ENCODE peak calls at places on chromosomes 6 and 20, in seven cellular contexts. Q is ovary; M is Peyer's patch; U is H9; O is tibial artery; B is AG10803; T is CD4-positive, alpha-beta T cell. V is an unnamed sample.
A peak's percentile ranks its signal among the peaks of the same experiment; 100 is the strongest.

GRCh38 chr6:37938909-37939308 is 119.4 kb downstream of the ZFAND3 start:
- DNase-seq in Q (no peak), M (no peak), U (no peak), O (no peak), B (peak; percentile 46), T (no peak), V (no peak)

GRCh38 chr6:44676826-44677433 is 289.4 kb downstream of the CDC5L start:
- DNase-seq in Q (no peak), M (no peak), U (peak; percentile 13), O (no peak), B (no peak), T (no peak), V (no peak)

GRCh38 chr6:62150048-62150663 is 135.9 kb downstream of the KHDRBS2 start:
- DNase-seq in Q (no peak), M (no peak), U (peak; percentile 30), O (no peak), B (peak; percentile 30), T (no peak), V (no peak)

GRCh38 chr20:59787186-59787890 is 146.1 kb downstream of the SYCP2 start:
- DNase-seq in Q (no peak), M (no peak), U (peak; percentile 18), O (no peak), B (no peak), T (no peak), V (no peak)

GRCh38 chr6:166541876-166542579 is 44.5 kb downstream of the RAMACL start:
- DNase-seq in Q (no peak), M (no peak), U (no peak), O (no peak), B (no peak), T (no peak), V (no peak)

GRCh38 chr6:130233332-130233731 is 10.6 kb upstream of the SAMD3 start:
- DNase-seq in Q (no peak), M (no peak), U (no peak), O (no peak), B (peak; percentile 45), T (no peak), V (no peak)

GRCh38 chr20:20706285-20706684 is 6.2 kb downstream of the RALGAPA2 start:
- DNase-seq in Q (no peak), M (no peak), U (no peak), O (no peak), B (no peak), T (no peak), V (no peak)

GRCh38 chr6:138431276-138432062 is 27.4 kb downstream of the HEBP2 start:
- DNase-seq in Q (no peak), M (no peak), U (no peak), O (no peak), B (no peak), T (no peak), V (peak; percentile 65)

GRCh38 chr6:157527471-157527907 is 146.5 kb downstream of the ZDHHC14 start:
- DNase-seq in Q (peak; percentile 27), M (no peak), U (no peak), O (peak; percentile 61), B (no peak), T (no peak), V (no peak)

GRCh38 chr6:82246802-82247633 is 526 bp downstream of the IBTK start:
- DNase-seq in Q (peak; percentile 46), M (no peak), U (peak; percentile 72), O (peak; percentile 58), B (peak; percentile 53), T (no peak), V (peak; percentile 51)

GRCh38 chr20:55253765-55254164 is 751.6 kb downstream of the CBLN4 start:
- DNase-seq in Q (no peak), M (no peak), U (no peak), O (no peak), B (no peak), T (no peak), V (no peak)

GRCh38 chr20:41616228-41616627 is 1.9 kb downstream of the CHD6 start:
- DNase-seq in Q (no peak), M (no peak), U (no peak), O (no peak), B (peak; percentile 67), T (no peak), V (no peak)

GRCh38 chr6:168031411-168032382 is 34.2 kb downstream of the KIF25 start:
- DNase-seq in Q (no peak), M (no peak), U (no peak), O (no peak), B (peak; percentile 81), T (no peak), V (no peak)

GRCh38 chr6:33587529-33588215 is 7.6 kb upstream of the BAK1 start:
- DNase-seq in Q (no peak), M (no peak), U (no peak), O (no peak), B (no peak), T (no peak), V (no peak)

GRCh38 chr6:25302156-25302555 is 23.0 kb downstream of the CARMIL1 start:
- DNase-seq in Q (no peak), M (no peak), U (no peak), O (no peak), B (peak; percentile 23), T (no peak), V (no peak)

GRCh38 chr6:75285156-75285639 is 606 bp upstream of the TMEM30A start:
- DNase-seq in Q (no peak), M (no peak), U (no peak), O (no peak), B (no peak), T (no peak), V (no peak)

GRCh38 chr6:158284340-158285210 is 27.7 kb upstream of the TULP4 start:
- DNase-seq in Q (no peak), M (no peak), U (peak; percentile 51), O (no peak), B (peak; percentile 78), T (no peak), V (no peak)

GRCh38 chr20:50083034-50083433 is 29.9 kb downstream of the UBE2V1 start:
- DNase-seq in Q (peak; percentile 8), M (no peak), U (no peak), O (no peak), B (no peak), T (no peak), V (no peak)

GRCh38 chr6:156595481-156595880 is 181.7 kb upstream of the ARID1B start:
- DNase-seq in Q (no peak), M (no peak), U (no peak), O (no peak), B (no peak), T (no peak), V (no peak)

DNA sequence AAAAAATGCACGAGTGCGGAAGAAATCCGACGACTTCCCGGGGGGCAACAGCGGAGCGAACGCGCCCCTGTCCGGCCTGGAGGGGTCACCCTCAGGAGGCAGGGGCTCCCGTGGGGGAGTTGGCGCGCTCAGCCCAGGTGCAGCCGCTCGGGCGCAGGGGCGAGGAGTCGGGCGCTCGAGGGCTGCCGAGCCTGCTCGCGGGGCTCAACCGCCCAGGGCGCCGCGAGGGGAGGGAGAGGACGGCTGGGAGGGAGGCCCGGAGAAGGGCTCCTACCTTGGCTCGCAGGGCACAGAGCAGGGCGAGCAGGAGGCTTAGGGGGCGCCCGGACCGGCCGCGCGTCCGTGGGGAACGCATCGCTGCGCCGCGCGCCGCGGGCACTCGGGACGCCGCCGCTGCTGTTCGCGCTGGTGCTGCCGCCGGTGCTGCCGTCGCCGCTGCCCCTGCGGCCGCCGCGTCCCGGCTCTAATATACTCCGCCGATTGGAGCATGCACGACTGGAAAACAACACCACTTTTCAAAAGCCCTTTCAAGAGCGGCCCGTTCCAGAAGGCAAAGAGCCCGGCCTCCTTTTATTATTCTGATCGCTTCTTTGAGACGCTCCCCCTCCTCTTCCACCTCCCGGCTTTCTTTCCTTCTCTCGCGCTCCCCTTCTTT is 496 bp downstream of the JAG1 start:
- DNase-seq in Q (peak; percentile 40), M (peak; percentile 75), U (peak; percentile 67), O (no peak), B (peak; percentile 29), T (no peak), V (no peak)
- TF ChIP-seq CTCF in Q (no peak), M (peak; percentile 10), U (no peak), O (no peak), B (no peak), T (no peak), V (no peak)

GRCh38 chr20:2707353-2708072 is 14.9 kb downstream of the EBF4 start:
- DNase-seq in Q (no peak), M (peak; percentile 44), U (no peak), O (no peak), B (no peak), T (no peak), V (no peak)

GRCh38 chr20:2709205-2709981 is 16.8 kb downstream of the EBF4 start:
- DNase-seq in Q (no peak), M (no peak), U (peak; percentile 30), O (no peak), B (no peak), T (no peak), V (no peak)

GRCh38 chr20:2708665-2709064 is 16.1 kb downstream of the EBF4 start:
- DNase-seq in Q (no peak), M (no peak), U (no peak), O (no peak), B (no peak), T (no peak), V (no peak)

GRCh38 chr20:2708073-2708415 is 15.5 kb downstream of the EBF4 start:
- DNase-seq in Q (no peak), M (no peak), U (peak; percentile 27), O (no peak), B (no peak), T (no peak), V (no peak)

GRCh38 chr20:2713285-2713684 is 20.7 kb downstream of the EBF4 start:
- DNase-seq in Q (no peak), M (no peak), U (no peak), O (no peak), B (no peak), T (no peak), V (no peak)
- TF ChIP-seq CTCF in Q (no peak), M (peak; percentile 34), U (peak; percentile 64), O (no peak), B (peak; percentile 40), T (peak; percentile 80), V (peak; percentile 13)

DNA sequence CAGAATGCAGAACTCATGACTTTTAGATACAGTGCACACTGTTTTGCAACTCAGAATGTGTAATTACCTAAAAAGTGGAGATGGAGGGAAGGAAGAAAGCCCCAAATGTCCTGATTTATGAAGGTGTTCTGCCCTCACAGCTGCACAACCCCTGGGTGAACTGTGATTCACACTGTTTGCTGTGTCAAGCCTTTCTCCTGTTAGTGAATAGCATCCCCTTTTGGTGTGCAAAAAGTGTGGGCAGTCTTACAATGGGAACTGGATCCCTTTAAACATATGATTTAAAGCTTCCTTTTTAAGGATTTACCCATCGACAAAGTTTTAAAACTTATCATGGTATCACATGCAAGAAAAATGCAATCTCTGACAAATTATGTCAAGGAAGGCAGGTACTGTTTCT is 633.4 kb upstream of the EPHA7 start:
- DNase-seq in Q (no peak), M (no peak), U (no peak), O (no peak), B (no peak), T (no peak), V (no peak)
- TF ChIP-seq CTCF in Q (no peak), M (peak; percentile 6), U (peak; percentile 50), O (no peak), B (no peak), T (no peak), V (no peak)

GRCh38 chr6:4059115-4059777 is 19.7 kb downstream of the FAM217A start:
- DNase-seq in Q (no peak), M (no peak), U (no peak), O (no peak), B (peak; percentile 79), T (peak; percentile 43), V (no peak)

GRCh38 chr6:4057036-4057435 is 21.9 kb downstream of the FAM217A start:
- DNase-seq in Q (no peak), M (no peak), U (no peak), O (no peak), B (no peak), T (no peak), V (no peak)

GRCh38 chr6:4055420-4056041 is 23.4 kb downstream of the FAM217A start:
- DNase-seq in Q (no peak), M (no peak), U (no peak), O (peak; percentile 44), B (peak; percentile 74), T (no peak), V (no peak)
- TF ChIP-seq CTCF in Q (no peak), M (peak; percentile 65), U (peak; percentile 43), O (peak; percentile 37), B (peak; percentile 58), T (no peak), V (no peak)